ENCODE peak calls at places on chromosomes 5 and 9, in eight cellular contexts. C, Y, U, S, P, M, D and G are unnamed samples.

GRCh38 chr9:122261469-122261881 is 3.2 kb downstream of the RBM18 start:
- DNase-seq in M (peak; percentile 89), D (peak; percentile 67), S (peak; percentile 51), U (peak; percentile 31), P (no peak), Y (peak; percentile 48), C (no peak), G (peak; percentile 44)

GRCh38 chr5:136197462-136198142 is 4.6 kb upstream of the SMIM32 start:
- DNase-seq in Y (no peak), M (no peak), C (no peak), P (peak; percentile 42), U (no peak), S (no peak), D (no peak), G (no peak)

GRCh38 chr5:55578771-55579170 is 44.0 kb upstream of the PLPP1 start:
- DNase-seq in S (no peak), C (no peak), Y (no peak), P (no peak), M (no peak), U (no peak), D (no peak), G (no peak)

GRCh38 chr9:133702798-133703570 is 35.2 kb downstream of the SARDH start:
- DNase-seq in C (peak; percentile 62), U (no peak), S (no peak), Y (no peak), M (peak; percentile 47), D (no peak), P (no peak), G (no peak)

GRCh38 chr9:21555911-21556310 is 73.8 kb upstream of the IFNE start:
- DNase-seq in U (peak; percentile 67), M (no peak), Y (no peak), S (peak; percentile 68), D (no peak), C (no peak), P (no peak), G (peak; percentile 66)

GRCh38 chr5:88727705-88728313 is 155.2 kb downstream of the MEF2C start:
- DNase-seq in Y (no peak), C (no peak), M (no peak), U (peak; percentile 37), S (peak; percentile 23), D (no peak), P (no peak), G (peak; percentile 14)

GRCh38 chr5:133794771-133795391 is 173.5 kb downstream of the C5orf15 start:
- DNase-seq in D (no peak), S (no peak), M (no peak), C (no peak), U (no peak), Y (no peak), P (peak; percentile 41), G (no peak)

GRCh38 chr9:81791076-81791475 is 101.7 kb upstream of the TLE1 start:
- DNase-seq in M (no peak), D (no peak), P (no peak), U (no peak), S (no peak), C (no peak), Y (no peak), G (no peak)

GRCh38 chr9:86304236-86304730 is 21.9 kb upstream of the ISCA1 start:
- DNase-seq in Y (no peak), P (no peak), U (peak; percentile 39), D (no peak), S (no peak), C (no peak), M (no peak), G (no peak)

GRCh38 chr5:83467315-83468044 is 4.1 kb upstream of the VCAN start:
- DNase-seq in P (no peak), D (peak; percentile 55), M (peak; percentile 67), U (no peak), Y (peak; percentile 33), S (no peak), C (no peak), G (no peak)

GRCh38 chr9:4887556-4887955 is 94.8 kb downstream of the RCL1 start:
- DNase-seq in S (no peak), C (no peak), P (no peak), M (peak; percentile 73), Y (no peak), D (peak; percentile 59), U (no peak), G (no peak)

GRCh38 chr5:172110921-172111873 is 76.8 kb downstream of the STK10 start:
- DNase-seq in U (peak; percentile 21), D (no peak), S (no peak), C (peak; percentile 82), M (peak; percentile 73), P (peak; percentile 68), Y (peak; percentile 45), G (peak; percentile 63)
- H3K4me3 ChIP-seq in U (no peak overlapping the region), D (peak overlapping the region; percentile 6), S (no peak overlapping the region), C (peak overlapping the region; percentile 3), M (no peak overlapping the region), P (no peak overlapping the region), Y (peak overlapping the region; percentile 25), G (no peak overlapping the region)

DNA sequence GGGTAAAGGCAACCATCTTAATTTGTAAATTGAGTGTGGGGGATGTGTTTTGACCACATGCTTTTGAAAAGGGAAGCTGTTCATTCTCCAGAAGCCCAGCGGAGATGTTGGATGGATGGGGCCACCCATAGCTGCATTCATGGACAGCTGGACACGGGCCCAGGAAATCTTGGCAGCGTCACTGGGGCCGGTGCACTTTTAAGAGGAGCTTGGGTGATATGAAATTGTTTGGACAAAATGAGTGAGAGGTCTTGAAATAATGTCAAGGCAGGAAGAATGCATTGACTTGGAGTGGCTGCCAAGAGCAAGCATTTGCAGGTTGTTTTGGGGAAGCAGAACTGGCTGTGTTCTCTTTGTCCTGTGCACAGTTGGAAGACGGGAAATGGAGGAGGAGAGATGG is 33.6 kb downstream of the SYK start:
- DNase-seq in Y (no peak), U (no peak), S (no peak), D (no peak), P (peak; percentile 4), M (no peak), C (no peak), G (no peak)
- H3K4me1 ChIP-seq in Y (peaks cover 11% of the 10 kb centered on the region), U (no peaks in the 10 kb centered on the region), S (no peaks in the 10 kb centered on the region), D (no peaks in the 10 kb centered on the region), P (no peaks in the 10 kb centered on the region), M (no peaks in the 10 kb centered on the region), C (no peaks in the 10 kb centered on the region), G (peaks cover 6% of the 10 kb centered on the region)

GRCh38 chr5:10289353-10289752 is 18.3 kb downstream of the CMBL start:
- DNase-seq in C (no peak), M (peak; percentile 56), D (peak; percentile 55), Y (peak; percentile 54), U (no peak), S (no peak), P (no peak), G (peak; percentile 92)

GRCh38 chr5:10286552-10287227 is 21.0 kb downstream of the CMBL start:
- DNase-seq in S (no peak), Y (peak; percentile 60), D (no peak), M (no peak), U (no peak), C (no peak), P (no peak), G (no peak)

GRCh38 chr5:10289991-10290390 is 17.7 kb downstream of the CMBL start:
- DNase-seq in U (no peak), Y (no peak), M (no peak), P (no peak), S (no peak), D (no peak), C (no peak), G (no peak)

GRCh38 chr5:10291736-10292135 is 16.0 kb downstream of the CMBL start:
- DNase-seq in P (no peak), M (no peak), C (no peak), U (no peak), D (no peak), S (no peak), Y (no peak), G (no peak)

DNA sequence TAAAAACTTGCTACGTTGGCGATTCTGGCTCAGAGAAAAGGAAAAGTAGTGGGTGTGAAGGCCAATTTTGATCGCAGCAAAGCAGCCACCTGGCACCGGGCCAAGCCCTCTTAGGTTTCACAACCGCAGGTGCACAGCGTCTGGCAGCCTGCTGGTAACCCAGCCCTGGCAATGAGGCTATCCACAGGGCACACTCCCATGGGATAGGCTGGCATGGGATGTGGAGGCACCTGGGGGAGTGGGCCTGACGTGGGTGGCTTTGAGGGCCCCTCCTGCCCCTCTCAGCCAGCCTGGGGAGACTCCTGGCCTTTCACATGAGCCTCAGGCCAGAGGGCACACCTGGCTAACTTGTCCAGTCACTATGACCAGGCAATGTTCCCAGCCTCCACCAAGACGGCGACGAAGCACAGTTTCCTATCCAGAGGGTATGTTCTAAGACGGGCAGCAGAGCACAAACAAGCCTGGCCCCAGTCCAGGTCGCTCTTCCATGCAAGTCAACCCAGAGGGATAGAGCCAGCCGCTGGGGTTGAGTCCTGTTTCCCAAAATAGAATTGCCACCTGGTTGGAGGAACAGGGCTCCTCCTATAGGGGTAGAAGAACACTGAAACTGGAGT is 19.0 kb downstream of the CMBL start:
- DNase-seq in M (no peak), S (no peak), C (no peak), P (no peak), U (no peak), Y (peak; percentile 82), D (no peak), G (peak; percentile 92)
- H3K4me3 ChIP-seq in M (no peak overlapping the region), S (no peak overlapping the region), C (no peak overlapping the region), P (no peak overlapping the region), U (no peak overlapping the region), Y (peak overlapping the region; percentile 45), D (no peak overlapping the region), G (no peak overlapping the region)

GRCh38 chr5:1100652-1101574 is 10.9 kb downstream of the SLC12A7 start:
- DNase-seq in D (no peak), U (no peak), P (peak; percentile 63), S (no peak), M (no peak), Y (no peak), C (no peak), G (no peak)
- H3K4me1 ChIP-seq in D (no peaks in the 10 kb centered on the region), U (peaks cover 5% of the 10 kb centered on the region), P (peaks cover 31% of the 10 kb centered on the region), S (peaks cover 61% of the 10 kb centered on the region), M (no peaks in the 10 kb centered on the region), Y (peaks cover 24% of the 10 kb centered on the region), C (peaks cover 87% of the 10 kb centered on the region), G (peaks cover 33% of the 10 kb centered on the region)